ENCODE peak calls at places on chromosomes 2 and 18, in six cellular contexts. One of them, this sample, is unnamed.

GRCh38 chr2:215969131-215969841 is 44.1 kb downstream of the MREG start:
- DNase-seq in lower lobe of right lung: no peak
- DNase-seq in RKO: no peak
- DNase-seq in posterior cingulate gyrus: no peak
- DNase-seq in cardiac fibroblast: no peak
- DNase-seq in CD8-positive, alpha-beta T cell: no peak
- DNase-seq in this sample: no peak

GRCh38 chr18:23181547-23181946 is 46.3 kb downstream of the CABLES1 start:
- DNase-seq in CD8-positive, alpha-beta T cell: no peak
- DNase-seq in posterior cingulate gyrus: no peak
- DNase-seq in lower lobe of right lung: no peak
- DNase-seq in RKO: no peak
- DNase-seq in cardiac fibroblast: no peak
- DNase-seq in this sample: no peak

GRCh38 chr2:204365778-204366177 is 179.5 kb upstream of the PARD3B start:
- DNase-seq in RKO: no peak
- DNase-seq in lower lobe of right lung: no peak
- DNase-seq in posterior cingulate gyrus: no peak
- DNase-seq in CD8-positive, alpha-beta T cell: no peak
- DNase-seq in cardiac fibroblast: no peak
- DNase-seq in this sample: no peak

GRCh38 chr2:28896906-28897305 is 2.4 kb downstream of the WDR43 start:
- DNase-seq in RKO: peak; percentile 90
- DNase-seq in CD8-positive, alpha-beta T cell: no peak
- DNase-seq in lower lobe of right lung: no peak
- DNase-seq in cardiac fibroblast: peak; percentile 70
- DNase-seq in posterior cingulate gyrus: no peak
- DNase-seq in this sample: no peak

GRCh38 chr2:103847276-103847675 is 1006.6 kb upstream of the POU3F3 start:
- DNase-seq in cardiac fibroblast: no peak
- DNase-seq in RKO: no peak
- DNase-seq in posterior cingulate gyrus: no peak
- DNase-seq in CD8-positive, alpha-beta T cell: no peak
- DNase-seq in lower lobe of right lung: no peak
- DNase-seq in this sample: no peak

GRCh38 chr2:236600892-236601291 is 31.3 kb downstream of the ACKR3 start:
- DNase-seq in posterior cingulate gyrus: no peak
- DNase-seq in RKO: no peak
- DNase-seq in lower lobe of right lung: no peak
- DNase-seq in cardiac fibroblast: no peak
- DNase-seq in CD8-positive, alpha-beta T cell: no peak
- DNase-seq in this sample: peak; percentile 17

GRCh38 chr2:203330434-203330833 is 2.2 kb downstream of the ABI2 start:
- DNase-seq in lower lobe of right lung: no peak
- DNase-seq in CD8-positive, alpha-beta T cell: no peak
- DNase-seq in RKO: peak; percentile 35
- DNase-seq in cardiac fibroblast: peak; percentile 57
- DNase-seq in posterior cingulate gyrus: no peak
- DNase-seq in this sample: no peak

GRCh38 chr2:153235516-153235915 is 243.0 kb downstream of the RPRM start:
- DNase-seq in RKO: no peak
- DNase-seq in cardiac fibroblast: no peak
- DNase-seq in lower lobe of right lung: no peak
- DNase-seq in CD8-positive, alpha-beta T cell: no peak
- DNase-seq in posterior cingulate gyrus: no peak
- DNase-seq in this sample: no peak

GRCh38 chr2:31018280-31018679 is 120.0 kb downstream of the GALNT14 start:
- DNase-seq in cardiac fibroblast: no peak
- DNase-seq in lower lobe of right lung: no peak
- DNase-seq in posterior cingulate gyrus: no peak
- DNase-seq in RKO: no peak
- DNase-seq in CD8-positive, alpha-beta T cell: no peak
- DNase-seq in this sample: no peak